ENCODE peak calls at places on chromosomes 12 and 14, in seven cellular contexts. One of them, this sample, is unnamed. For H3K4me1, the result is how much of the 10 kb centered on the place peaks cover.

GRCh38 chr14:91899213-91899612 is 31.9 kb upstream of the TC2N start:
- DNase-seq in CD8-positive, alpha-beta T cell: no peak
- DNase-seq in tibial nerve: no peak
- DNase-seq in sigmoid colon: no peak
- DNase-seq in IMR-90: no peak
- DNase-seq in PC-9: no peak
- DNase-seq in tibial artery: no peak
- DNase-seq in this sample: no peak

GRCh38 chr14:73741386-73741875 is 27.2 kb upstream of the PNMA1 start:
- DNase-seq in CD8-positive, alpha-beta T cell: peak
- DNase-seq in tibial nerve: peak
- DNase-seq in sigmoid colon: peak
- DNase-seq in IMR-90: peak
- DNase-seq in PC-9: peak
- DNase-seq in tibial artery: peak
- DNase-seq in this sample: peak

GRCh38 chr12:113361574-113362370 is 3.4 kb downstream of the PLBD2 start:
- DNase-seq in CD8-positive, alpha-beta T cell: no peak
- DNase-seq in tibial nerve: no peak
- DNase-seq in sigmoid colon: no peak
- DNase-seq in IMR-90: no peak
- DNase-seq in PC-9: no peak
- DNase-seq in tibial artery: no peak
- DNase-seq in this sample: no peak

GRCh38 chr14:32417956-32418552 is 89.0 kb downstream of the AKAP6 start:
- DNase-seq in CD8-positive, alpha-beta T cell: no peak
- DNase-seq in tibial nerve: no peak
- DNase-seq in sigmoid colon: no peak
- DNase-seq in IMR-90: peak
- DNase-seq in PC-9: peak
- DNase-seq in tibial artery: peak
- DNase-seq in this sample: no peak

GRCh38 chr12:27652174-27652763 is 44.0 kb upstream of the REP15 start:
- DNase-seq in CD8-positive, alpha-beta T cell: peak
- DNase-seq in tibial nerve: peak
- DNase-seq in sigmoid colon: no peak
- DNase-seq in IMR-90: peak
- DNase-seq in PC-9: peak
- DNase-seq in tibial artery: peak
- DNase-seq in this sample: peak

GRCh38 chr12:92363295-92364146 is 217.9 kb upstream of the BTG1 start:
- DNase-seq in CD8-positive, alpha-beta T cell: peak
- DNase-seq in tibial nerve: peak
- DNase-seq in sigmoid colon: peak
- DNase-seq in IMR-90: peak
- DNase-seq in PC-9: no peak
- DNase-seq in tibial artery: peak
- DNase-seq in this sample: no peak

GRCh38 chr12:1918081-1918874 is at the start of gene CACNA2D4:
- DNase-seq in CD8-positive, alpha-beta T cell: peak
- DNase-seq in tibial nerve: peak
- DNase-seq in sigmoid colon: peak
- DNase-seq in IMR-90: no peak
- DNase-seq in PC-9: no peak
- DNase-seq in tibial artery: no peak
- DNase-seq in this sample: peak

GRCh38 chr14:19823178-19823577 is 19.6 kb downstream of the OR4N2 start:
- DNase-seq in CD8-positive, alpha-beta T cell: no peak
- DNase-seq in tibial nerve: no peak
- DNase-seq in sigmoid colon: no peak
- DNase-seq in IMR-90: no peak
- DNase-seq in PC-9: no peak
- DNase-seq in tibial artery: no peak
- DNase-seq in this sample: no peak

GRCh38 chr12:69929531-69929930 is 104.5 kb downstream of the MYRFL start:
- DNase-seq in CD8-positive, alpha-beta T cell: no peak
- DNase-seq in tibial nerve: no peak
- DNase-seq in sigmoid colon: no peak
- DNase-seq in IMR-90: peak
- DNase-seq in PC-9: no peak
- DNase-seq in tibial artery: no peak
- DNase-seq in this sample: no peak

GRCh38 chr12:2266666-2267623 is 214.2 kb downstream of the CACNA1C start:
- DNase-seq in CD8-positive, alpha-beta T cell: no peak
- DNase-seq in tibial nerve: no peak
- DNase-seq in sigmoid colon: no peak
- DNase-seq in IMR-90: no peak
- DNase-seq in PC-9: no peak
- DNase-seq in tibial artery: no peak
- DNase-seq in this sample: no peak

GRCh38 chr14:74394549-74394948 is 31.5 kb downstream of the SYNDIG1L start:
- DNase-seq in CD8-positive, alpha-beta T cell: no peak
- DNase-seq in tibial nerve: no peak
- DNase-seq in sigmoid colon: no peak
- DNase-seq in IMR-90: no peak
- DNase-seq in PC-9: no peak
- DNase-seq in tibial artery: no peak
- DNase-seq in this sample: no peak

GRCh38 chr12:62021808-62022207 is 238.4 kb upstream of the USP15 start:
- DNase-seq in CD8-positive, alpha-beta T cell: no peak
- DNase-seq in tibial nerve: no peak
- DNase-seq in sigmoid colon: no peak
- DNase-seq in IMR-90: no peak
- DNase-seq in PC-9: no peak
- DNase-seq in tibial artery: no peak
- DNase-seq in this sample: no peak

GRCh38 chr12:82486524-82487235 is 128.4 kb downstream of the METTL25 start:
- DNase-seq in CD8-positive, alpha-beta T cell: no peak
- DNase-seq in tibial nerve: no peak
- DNase-seq in sigmoid colon: no peak
- DNase-seq in IMR-90: peak
- DNase-seq in PC-9: no peak
- DNase-seq in tibial artery: no peak
- DNase-seq in this sample: no peak

GRCh38 chr12:93571360-93571853 is 1.1 kb upstream of the SOCS2 start:
- DNase-seq in CD8-positive, alpha-beta T cell: peak
- DNase-seq in tibial nerve: peak
- DNase-seq in sigmoid colon: peak
- DNase-seq in IMR-90: peak
- DNase-seq in PC-9: peak
- DNase-seq in tibial artery: peak
- DNase-seq in this sample: peak

GRCh38 chr14:58216544-58216943 is 16.6 kb downstream of the ACTR10 start:
- DNase-seq in CD8-positive, alpha-beta T cell: no peak
- DNase-seq in tibial nerve: no peak
- DNase-seq in sigmoid colon: no peak
- DNase-seq in IMR-90: peak
- DNase-seq in PC-9: no peak
- DNase-seq in tibial artery: no peak
- DNase-seq in this sample: no peak

GRCh38 chr14:105338392-105338791 is 23.8 kb downstream of the PACS2 start:
- DNase-seq in CD8-positive, alpha-beta T cell: no peak
- DNase-seq in tibial nerve: no peak
- DNase-seq in sigmoid colon: no peak
- DNase-seq in IMR-90: no peak
- DNase-seq in PC-9: no peak
- DNase-seq in tibial artery: no peak
- DNase-seq in this sample: no peak
- H3K4me3 ChIP-seq in CD8-positive, alpha-beta T cell: no peak
- H3K4me3 ChIP-seq in tibial nerve: no peak
- H3K4me3 ChIP-seq in sigmoid colon: no peak
- H3K4me3 ChIP-seq in IMR-90: no peak
- H3K4me3 ChIP-seq in PC-9: no peak
- H3K4me3 ChIP-seq in tibial artery: no peak
- H3K4me3 ChIP-seq in this sample: no peak

GRCh38 chr14:22668417-22668816 is 24.3 kb upstream of the OR6J1 start:
- DNase-seq in CD8-positive, alpha-beta T cell: no peak
- DNase-seq in tibial nerve: no peak
- DNase-seq in sigmoid colon: no peak
- DNase-seq in IMR-90: peak
- DNase-seq in PC-9: no peak
- DNase-seq in tibial artery: no peak
- DNase-seq in this sample: no peak
- H3K4me1 ChIP-seq in CD8-positive, alpha-beta T cell: under half
- H3K4me1 ChIP-seq in tibial nerve: under half
- H3K4me1 ChIP-seq in sigmoid colon: under half
- H3K4me1 ChIP-seq in IMR-90: under half
- H3K4me1 ChIP-seq in PC-9: under half
- H3K4me1 ChIP-seq in tibial artery: under half
- H3K4me1 ChIP-seq in this sample: under half

GRCh38 chr12:47085815-47086252 is 6.1 kb upstream of the AMIGO2 start:
- DNase-seq in CD8-positive, alpha-beta T cell: peak
- DNase-seq in tibial nerve: no peak
- DNase-seq in sigmoid colon: no peak
- DNase-seq in IMR-90: peak
- DNase-seq in PC-9: no peak
- DNase-seq in tibial artery: no peak
- DNase-seq in this sample: peak
- H3K4me3 ChIP-seq in CD8-positive, alpha-beta T cell: no peak
- H3K4me3 ChIP-seq in tibial nerve: no peak
- H3K4me3 ChIP-seq in sigmoid colon: no peak
- H3K4me3 ChIP-seq in IMR-90: no peak
- H3K4me3 ChIP-seq in PC-9: no peak
- H3K4me3 ChIP-seq in tibial artery: no peak
- H3K4me3 ChIP-seq in this sample: no peak

DNA sequence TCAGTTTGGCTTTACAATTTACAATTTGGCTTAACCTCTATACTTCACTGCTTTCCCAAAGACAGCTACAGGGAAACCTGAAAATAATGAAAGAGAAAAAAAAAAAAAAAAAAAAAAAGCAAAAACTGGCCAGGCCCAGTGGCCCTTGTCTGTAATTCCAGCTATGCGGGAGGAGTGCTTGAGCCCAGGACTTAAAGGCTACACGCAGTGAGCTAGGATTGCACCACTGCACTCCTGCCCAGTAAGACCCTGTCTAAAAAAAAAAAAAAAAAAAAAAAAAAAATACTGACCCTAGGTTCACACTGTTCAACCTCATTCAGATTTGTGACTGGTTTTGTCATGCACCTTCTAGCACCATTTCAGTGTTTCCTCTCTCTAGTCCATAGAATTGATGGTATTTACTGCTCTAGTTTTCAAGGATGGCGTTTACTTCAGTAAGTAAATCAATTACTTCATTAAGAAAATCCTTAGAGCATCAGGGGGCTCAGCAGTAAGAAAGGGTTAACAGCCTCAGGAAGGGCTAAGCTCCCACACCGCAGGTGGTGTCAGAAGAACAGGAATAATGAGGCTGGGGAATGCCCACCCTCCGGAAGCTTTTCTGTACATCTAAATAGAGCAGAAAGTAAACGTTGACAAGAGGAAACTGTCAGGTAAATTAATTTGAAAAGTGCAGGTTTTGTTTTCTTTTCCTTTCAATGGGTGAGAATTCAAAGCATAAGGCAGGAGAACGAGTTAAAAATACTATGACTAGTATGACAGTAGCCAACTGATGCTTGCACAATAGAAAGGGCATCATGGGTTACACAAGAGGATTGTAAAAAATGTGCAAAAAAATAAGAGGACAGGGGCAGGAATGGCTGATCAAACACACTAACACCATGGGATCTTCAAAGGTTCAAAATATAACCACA is 115.0 kb upstream of the MDM1 start:
- DNase-seq in CD8-positive, alpha-beta T cell: no peak
- DNase-seq in tibial nerve: no peak
- DNase-seq in sigmoid colon: no peak
- DNase-seq in IMR-90: no peak
- DNase-seq in PC-9: no peak
- DNase-seq in tibial artery: no peak
- DNase-seq in this sample: no peak
- H3K4me1 ChIP-seq in CD8-positive, alpha-beta T cell: under half
- H3K4me1 ChIP-seq in tibial nerve: under half
- H3K4me1 ChIP-seq in sigmoid colon: under half
- H3K4me1 ChIP-seq in IMR-90: under half
- H3K4me1 ChIP-seq in PC-9: under half
- H3K4me1 ChIP-seq in tibial artery: under half
- H3K4me1 ChIP-seq in this sample: under half

DNA sequence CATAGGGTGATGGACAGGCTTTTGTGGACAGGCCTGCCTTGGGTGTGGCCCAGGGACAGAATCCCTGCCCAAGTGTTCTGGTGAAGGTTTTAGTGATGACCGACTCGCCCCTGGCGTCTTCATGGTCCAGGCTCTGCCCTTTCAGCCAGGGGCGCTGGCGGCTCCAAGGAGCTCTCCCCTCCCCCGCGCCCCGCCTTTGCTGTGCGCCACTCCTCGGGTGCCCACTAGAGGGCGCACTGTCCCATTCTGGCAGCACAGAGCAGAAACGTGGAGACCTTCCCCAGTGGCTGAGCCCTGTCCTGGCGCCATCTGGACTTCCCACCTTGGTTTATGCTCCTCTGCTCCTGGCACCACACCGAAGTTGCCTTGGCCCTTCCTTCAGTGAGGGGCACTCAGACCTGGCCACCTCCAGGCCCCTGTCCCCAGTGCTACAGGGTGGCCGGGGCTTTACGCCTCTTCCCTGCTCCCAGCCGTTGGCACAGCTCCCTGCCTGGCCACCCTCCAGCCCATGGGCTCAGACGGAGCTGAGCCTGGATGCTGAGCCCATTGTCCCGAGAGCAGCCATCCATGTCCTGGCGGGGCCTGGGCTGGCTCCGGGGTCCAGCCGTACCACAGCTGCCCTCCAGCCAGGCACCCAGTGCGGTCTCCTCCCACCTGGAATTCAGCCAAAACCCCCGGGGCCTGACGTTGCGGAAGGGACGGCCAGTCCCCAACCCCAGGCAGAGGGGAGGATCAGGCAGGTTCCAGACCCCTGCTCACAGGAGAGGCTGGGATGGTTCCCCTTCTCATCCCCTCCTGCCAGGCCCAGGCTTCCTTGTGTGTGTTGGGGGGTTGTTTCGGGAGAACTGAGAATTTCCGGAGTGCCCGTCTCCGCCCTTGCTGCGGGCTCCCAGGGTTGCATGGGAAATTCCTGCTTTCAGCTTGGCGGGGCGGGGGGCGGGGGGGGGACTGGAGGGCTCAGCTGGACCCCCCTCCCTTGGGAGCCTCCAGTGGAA is 5.6 kb upstream of the CRIP1 start:
- DNase-seq in CD8-positive, alpha-beta T cell: peak
- DNase-seq in tibial nerve: peak
- DNase-seq in sigmoid colon: peak
- DNase-seq in IMR-90: peak
- DNase-seq in PC-9: peak
- DNase-seq in tibial artery: peak
- DNase-seq in this sample: peak
- H3K4me3 ChIP-seq in CD8-positive, alpha-beta T cell: peak
- H3K4me3 ChIP-seq in tibial nerve: peak
- H3K4me3 ChIP-seq in sigmoid colon: peak
- H3K4me3 ChIP-seq in IMR-90: peak
- H3K4me3 ChIP-seq in PC-9: peak
- H3K4me3 ChIP-seq in tibial artery: peak
- H3K4me3 ChIP-seq in this sample: peak

GRCh38 chr12:116130431-116130830 is 147.1 kb downstream of the MED13L start:
- DNase-seq in CD8-positive, alpha-beta T cell: no peak
- DNase-seq in tibial nerve: no peak
- DNase-seq in sigmoid colon: no peak
- DNase-seq in IMR-90: peak
- DNase-seq in PC-9: no peak
- DNase-seq in tibial artery: no peak
- DNase-seq in this sample: no peak
- H3K4me1 ChIP-seq in CD8-positive, alpha-beta T cell: under half
- H3K4me1 ChIP-seq in tibial nerve: half or more
- H3K4me1 ChIP-seq in sigmoid colon: under half
- H3K4me1 ChIP-seq in IMR-90: under half
- H3K4me1 ChIP-seq in PC-9: under half
- H3K4me1 ChIP-seq in tibial artery: half or more
- H3K4me1 ChIP-seq in this sample: under half

This sample was measured in Peyer's patch.